ENCODE peak calls at places on chromosomes 11 and 22, in four cellular contexts. One of them, this sample, is unnamed.

GRCh38 chr11:32385998-32386397 is 49.3 kb downstream of the WT1 start:
- DNase-seq in progenitor cell of endocrine pancreas: no peak
- DNase-seq in cardiac muscle cell: peak
- DNase-seq in endothelial cell: peak
- DNase-seq in this sample: no peak

GRCh38 chr11:79232346-79232745 is 208.5 kb downstream of the TENM4 start:
- DNase-seq in progenitor cell of endocrine pancreas: no peak
- DNase-seq in cardiac muscle cell: no peak
- DNase-seq in endothelial cell: no peak
- DNase-seq in this sample: no peak

GRCh38 chr22:27961680-27962079 is 42.6 kb upstream of the PITPNB start:
- DNase-seq in progenitor cell of endocrine pancreas: no peak
- DNase-seq in cardiac muscle cell: no peak
- DNase-seq in endothelial cell: no peak
- DNase-seq in this sample: no peak

GRCh38 chr11:84924290-84924689 is 702.9 kb downstream of the DLG2 start:
- DNase-seq in progenitor cell of endocrine pancreas: no peak
- DNase-seq in cardiac muscle cell: peak
- DNase-seq in endothelial cell: no peak
- DNase-seq in this sample: no peak

GRCh38 chr22:32649515-32650200 is 151.8 kb upstream of the TIMP3 start:
- DNase-seq in progenitor cell of endocrine pancreas: no peak
- DNase-seq in cardiac muscle cell: no peak
- DNase-seq in endothelial cell: no peak
- DNase-seq in this sample: no peak

GRCh38 chr11:64384981-64385952 is 26.3 kb downstream of the RPS6KA4 start:
- DNase-seq in progenitor cell of endocrine pancreas: no peak
- DNase-seq in cardiac muscle cell: peak
- DNase-seq in endothelial cell: no peak
- DNase-seq in this sample: no peak

GRCh38 chr11:131370090-131370751 is at the start of gene NTM:
- DNase-seq in progenitor cell of endocrine pancreas: no peak
- DNase-seq in cardiac muscle cell: peak
- DNase-seq in endothelial cell: no peak
- DNase-seq in this sample: no peak

GRCh38 chr11:109648804-109649203 is 226.8 kb downstream of the C11orf87 start:
- DNase-seq in progenitor cell of endocrine pancreas: no peak
- DNase-seq in cardiac muscle cell: no peak
- DNase-seq in endothelial cell: no peak
- DNase-seq in this sample: no peak

GRCh38 chr11:93608280-93608862 is 53.1 kb upstream of the CEP295 start:
- DNase-seq in progenitor cell of endocrine pancreas: no peak
- DNase-seq in cardiac muscle cell: no peak
- DNase-seq in endothelial cell: no peak
- DNase-seq in this sample: no peak

GRCh38 chr11:93605638-93606037 is 55.8 kb upstream of the CEP295 start:
- DNase-seq in progenitor cell of endocrine pancreas: no peak
- DNase-seq in cardiac muscle cell: no peak
- DNase-seq in endothelial cell: no peak
- DNase-seq in this sample: no peak

GRCh38 chr11:93606314-93606713 is 55.2 kb upstream of the CEP295 start:
- DNase-seq in progenitor cell of endocrine pancreas: no peak
- DNase-seq in cardiac muscle cell: no peak
- DNase-seq in endothelial cell: no peak
- DNase-seq in this sample: no peak

GRCh38 chr11:93604276-93604675 is 57.2 kb upstream of the CEP295 start:
- DNase-seq in progenitor cell of endocrine pancreas: no peak
- DNase-seq in cardiac muscle cell: no peak
- DNase-seq in endothelial cell: no peak
- DNase-seq in this sample: no peak

DNA sequence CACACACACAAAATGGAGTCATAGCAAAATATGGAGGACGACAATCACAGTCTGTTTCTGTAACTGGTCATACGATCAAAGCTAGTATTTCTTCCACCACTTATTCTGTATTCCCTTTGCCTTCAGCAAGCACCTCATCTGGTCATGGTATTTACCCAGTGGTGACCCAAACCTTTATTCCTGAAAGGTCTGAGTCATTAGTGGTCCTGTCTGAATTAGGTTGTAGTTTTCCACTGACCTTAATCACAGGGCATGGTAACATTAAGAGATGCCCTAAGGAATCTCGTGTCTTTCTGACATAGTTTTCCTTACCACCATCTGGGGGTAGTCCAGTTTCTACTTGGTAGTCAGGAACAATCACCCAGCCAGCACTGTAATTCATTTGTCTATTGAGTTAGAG is 54.8 kb upstream of the CEP295 start:
- DNase-seq in progenitor cell of endocrine pancreas: no peak
- DNase-seq in cardiac muscle cell: no peak
- DNase-seq in endothelial cell: no peak
- DNase-seq in this sample: no peak
- TF ChIP-seq CTCF in progenitor cell of endocrine pancreas: no peak
- TF ChIP-seq CTCF in cardiac muscle cell: no peak
- TF ChIP-seq CTCF in endothelial cell: no peak
- TF ChIP-seq CTCF in this sample: no peak

DNA sequence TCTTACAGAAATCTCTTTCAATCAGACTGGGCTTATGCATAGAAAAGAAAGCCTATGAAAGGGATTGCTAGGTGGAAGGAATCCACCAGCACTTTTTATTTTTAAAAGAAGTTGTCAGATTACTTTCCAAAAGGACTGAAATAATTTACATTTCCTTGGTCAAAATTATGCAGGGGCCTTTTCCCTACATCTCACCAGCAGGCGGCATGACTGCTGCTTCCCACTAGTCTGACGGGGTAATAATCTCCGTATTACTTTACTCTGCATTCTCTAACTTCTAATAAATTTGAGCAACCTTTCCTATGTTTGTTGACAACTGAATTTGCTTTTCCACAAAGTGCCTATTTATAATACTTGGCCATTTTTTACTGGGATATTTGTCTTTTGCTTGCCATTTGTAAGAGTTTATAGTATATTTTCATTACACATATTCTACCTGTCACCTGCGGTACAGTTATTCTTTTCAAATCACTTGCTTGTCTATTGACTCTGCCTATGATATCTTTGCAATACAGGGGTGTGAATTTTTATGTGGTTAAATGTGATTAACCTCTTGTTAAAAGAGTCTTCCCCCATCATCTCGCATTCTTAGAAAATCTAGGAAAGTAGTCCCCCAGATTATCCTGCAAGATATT is 51.9 kb upstream of the USP47 start:
- DNase-seq in progenitor cell of endocrine pancreas: no peak
- DNase-seq in cardiac muscle cell: peak
- DNase-seq in endothelial cell: peak
- DNase-seq in this sample: no peak
- TF ChIP-seq CTCF in progenitor cell of endocrine pancreas: peak
- TF ChIP-seq CTCF in cardiac muscle cell: peak
- TF ChIP-seq CTCF in endothelial cell: peak
- TF ChIP-seq CTCF in this sample: no peak

GRCh38 chr11:16632295-16633200 is 105.9 kb upstream of the C11orf58 start:
- DNase-seq in progenitor cell of endocrine pancreas: no peak
- DNase-seq in cardiac muscle cell: peak
- DNase-seq in endothelial cell: no peak
- DNase-seq in this sample: no peak
- TF ChIP-seq CTCF in progenitor cell of endocrine pancreas: peak
- TF ChIP-seq CTCF in cardiac muscle cell: peak
- TF ChIP-seq CTCF in endothelial cell: peak
- TF ChIP-seq CTCF in this sample: no peak

DNA sequence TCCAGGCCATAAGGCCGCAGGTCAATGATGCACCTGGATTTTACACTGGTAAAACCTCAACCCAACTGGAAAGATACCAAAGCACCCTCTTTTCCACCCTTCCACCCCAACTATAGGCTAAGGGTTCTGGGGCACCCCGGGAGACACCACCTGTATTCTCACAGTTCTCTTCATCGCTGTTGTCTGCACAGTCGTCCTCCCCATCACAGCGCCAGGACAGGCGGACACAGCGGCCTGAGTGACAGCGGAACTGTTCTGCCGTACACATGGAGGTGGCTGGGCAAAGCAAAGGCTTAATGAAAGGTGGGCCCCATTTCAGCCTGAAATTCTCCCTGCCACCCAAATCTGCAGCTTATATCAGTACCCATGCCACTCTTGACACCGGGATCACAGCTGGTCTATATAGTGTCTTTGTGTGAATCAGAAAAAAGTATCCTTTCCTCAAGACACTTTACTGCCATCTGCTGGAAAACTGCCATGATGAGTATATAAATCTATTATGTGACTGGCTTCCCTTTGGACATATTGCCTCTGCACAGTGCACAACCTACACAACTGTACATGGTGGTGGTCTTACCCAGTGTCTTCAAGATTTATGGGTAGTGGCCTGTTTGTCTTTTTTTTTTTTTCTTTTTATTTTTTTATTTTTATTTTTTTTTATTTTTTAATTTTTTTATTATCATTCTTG is 21.5 kb downstream of the LRP4 start:
- DNase-seq in progenitor cell of endocrine pancreas: no peak
- DNase-seq in cardiac muscle cell: peak
- DNase-seq in endothelial cell: no peak
- DNase-seq in this sample: no peak
- TF ChIP-seq CTCF in progenitor cell of endocrine pancreas: peak
- TF ChIP-seq CTCF in cardiac muscle cell: peak
- TF ChIP-seq CTCF in endothelial cell: peak
- TF ChIP-seq CTCF in this sample: no peak

GRCh38 chr11:128039140-128040021 is 548.0 kb downstream of the ETS1 start:
- DNase-seq in progenitor cell of endocrine pancreas: no peak
- DNase-seq in cardiac muscle cell: no peak
- DNase-seq in endothelial cell: no peak
- DNase-seq in this sample: peak
- TF ChIP-seq CTCF in progenitor cell of endocrine pancreas: peak
- TF ChIP-seq CTCF in cardiac muscle cell: peak
- TF ChIP-seq CTCF in endothelial cell: peak
- TF ChIP-seq CTCF in this sample: peak

GRCh38 chr11:93131709-93132108 is 66.1 kb downstream of the SLC36A4 start:
- DNase-seq in progenitor cell of endocrine pancreas: no peak
- DNase-seq in cardiac muscle cell: peak
- DNase-seq in endothelial cell: peak
- DNase-seq in this sample: no peak

GRCh38 chr11:93128574-93128973 is 69.2 kb downstream of the SLC36A4 start:
- DNase-seq in progenitor cell of endocrine pancreas: no peak
- DNase-seq in cardiac muscle cell: no peak
- DNase-seq in endothelial cell: no peak
- DNase-seq in this sample: no peak

GRCh38 chr11:93133710-93134109 is 64.1 kb downstream of the SLC36A4 start:
- DNase-seq in progenitor cell of endocrine pancreas: no peak
- DNase-seq in cardiac muscle cell: no peak
- DNase-seq in endothelial cell: no peak
- DNase-seq in this sample: no peak
- TF ChIP-seq CTCF in progenitor cell of endocrine pancreas: no peak
- TF ChIP-seq CTCF in cardiac muscle cell: no peak
- TF ChIP-seq CTCF in endothelial cell: no peak
- TF ChIP-seq CTCF in this sample: no peak

This sample was measured in natural killer cell.